ENCODE peak calls at places on chromosomes 7 and 10, in six cellular contexts. S is A549, T is H7, F is HTR-8/SVneo, I is ACHN, L is HEK293T. M is an unnamed sample.

GRCh38 chr7:124764847-124765400 is 668 bp downstream of the GPR37 start:
- DNase-seq in L (no peak), I (no peak), S (no peak), T (peak), F (no peak), M (no peak)

GRCh38 chr10:88115968-88116367 is 252.5 kb downstream of the PTEN start:
- DNase-seq in I (no peak), T (no peak), L (no peak), S (no peak), F (no peak), M (no peak)

GRCh38 chr10:82206831-82207230 is 331.8 kb downstream of the NRG3 start:
- DNase-seq in T (no peak), F (no peak), S (no peak), L (no peak), I (no peak), M (no peak)

GRCh38 chr10:126372359-126372758 is 15.9 kb downstream of the ADAM12 start:
- DNase-seq in F (no peak), T (no peak), S (no peak), I (no peak), L (no peak), M (no peak)

GRCh38 chr7:151246161-151247015 is 2.1 kb downstream of the SMARCD3 start:
- DNase-seq in S (peak), I (no peak), F (no peak), L (no peak), T (peak), M (no peak)

GRCh38 chr7:16318989-16319915 is 102.1 kb downstream of the CRPPA start:
- DNase-seq in T (no peak), L (no peak), F (no peak), I (no peak), S (peak), M (peak)

GRCh38 chr7:38070718-38071117 is 107.3 kb upstream of the STARD3NL start:
- DNase-seq in L (peak), T (peak), F (no peak), S (peak), I (peak), M (peak)

GRCh38 chr7:89607797-89608196 is 546.5 kb upstream of the STEAP1 start:
- DNase-seq in I (no peak), S (no peak), T (no peak), F (no peak), L (no peak), M (no peak)

M was measured in LoVo.